ENCODE peak calls at places on chromosome 3, in four cellular contexts. S, F, L and R are unnamed samples.

GRCh38 chr3:23075478-23075877 is 127.6 kb upstream of the UBE2E2 start:
- DNase-seq in L (no peak), S (no peak), F (no peak), R (no peak)

GRCh38 chr3:127953092-127953491 is 38.1 kb downstream of the KBTBD12 start:
- DNase-seq in L (no peak), F (no peak), S (no peak), R (no peak)

GRCh38 chr3:107938128-107938527 is 152.7 kb downstream of the CD47 start:
- DNase-seq in L (peak), F (no peak), S (peak), R (no peak)

GRCh38 chr3:121430816-121431215 is 115.0 kb downstream of the POLQ start:
- DNase-seq in L (no peak), F (no peak), S (no peak), R (no peak)

GRCh38 chr3:122219242-122219872 is 35.9 kb downstream of the CASR start:
- DNase-seq in L (no peak), S (no peak), F (no peak), R (no peak)

GRCh38 chr3:14274999-14275961 is 96.7 kb downstream of the LSM3 start:
- DNase-seq in F (no peak), S (peak), L (peak), R (no peak)

GRCh38 chr3:57298041-57298440 is 5.6 kb upstream of the ASB14 start:
- DNase-seq in S (peak), F (no peak), L (no peak), R (no peak)

GRCh38 chr3:151318313-151318712 is 1.7 kb upstream of the GPR87 start:
- DNase-seq in S (no peak), L (no peak), F (no peak), R (no peak)

GRCh38 chr3:126100688-126101301 is 16.9 kb upstream of the SLC41A3 start:
- DNase-seq in F (no peak), S (peak), L (no peak), R (peak)

GRCh38 chr3:52237659-52238172 is 1.2 kb downstream of the TWF2 start:
- DNase-seq in S (no peak), L (no peak), F (no peak), R (no peak)

GRCh38 chr3:88061749-88062148 is 2.7 kb downstream of the ZNF654 start:
- DNase-seq in L (no peak), S (no peak), F (no peak), R (no peak)

GRCh38 chr3:15556512-15556911 is 35.0 kb upstream of the COLQ start:
- DNase-seq in F (no peak), S (peak), L (no peak), R (peak)

GRCh38 chr3:156781310-156782230 is 44.6 kb upstream of the LEKR1 start:
- DNase-seq in S (no peak), L (no peak), F (no peak), R (no peak)

GRCh38 chr3:194489736-194490612 is 3.2 kb upstream of the ATP13A3 start:
- DNase-seq in L (no peak), S (peak), F (no peak), R (peak)

GRCh38 chr3:57958642-57959406 is 49.4 kb upstream of the FLNB start:
- DNase-seq in L (no peak), F (no peak), S (no peak), R (peak)

GRCh38 chr3:11794927-11795326 is 51.8 kb downstream of the TAMM41 start:
- DNase-seq in L (no peak), F (no peak), S (no peak), R (no peak)

GRCh38 chr3:111725706-111726105 is 130.6 kb upstream of the ZBED2 start:
- DNase-seq in F (no peak), S (no peak), L (no peak), R (no peak)

GRCh38 chr3:71128951-71129350 is 454.6 kb downstream of the FOXP1 start:
- DNase-seq in S (no peak), L (no peak), F (no peak), R (no peak)

GRCh38 chr3:72782521-72782920 is 65.7 kb downstream of the SHQ1 start:
- DNase-seq in L (peak), F (no peak), S (no peak), R (no peak)

GRCh38 chr3:136989781-136990524 is 32.2 kb downstream of the IL20RB start:
- DNase-seq in F (no peak), L (no peak), S (no peak), R (no peak)

GRCh38 chr3:50418845-50419244 is 59.5 kb upstream of the TMEM115 start:
- DNase-seq in F (no peak), S (no peak), L (peak), R (no peak)

GRCh38 chr3:108489776-108490175 is 20.6 kb downstream of the MYH15 start:
- DNase-seq in L (peak), S (peak), F (no peak), R (peak)

GRCh38 chr3:50245831-50246516 is 10.0 kb downstream of the GNAI2 start:
- DNase-seq in S (peak), L (peak), F (no peak), R (peak)

GRCh38 chr3:70861234-70861633 is 548.8 kb upstream of the MDFIC2 start:
- DNase-seq in F (peak), S (no peak), L (no peak), R (no peak)

GRCh38 chr3:10577521-10577920 is 72.1 kb upstream of the ATP2B2 start:
- DNase-seq in S (no peak), F (no peak), L (no peak), R (no peak)

GRCh38 chr3:196108075-196108743 is 26.3 kb upstream of the TFRC start:
- DNase-seq in S (no peak), F (no peak), L (no peak), R (no peak)

GRCh38 chr3:186998937-186999368 is 68.6 kb downstream of the ST6GAL1 start:
- DNase-seq in S (no peak), F (no peak), L (no peak), R (no peak)

GRCh38 chr3:181317521-181317920 is 328.0 kb upstream of the DNAJC19 start:
- DNase-seq in L (peak), F (no peak), S (no peak), R (no peak)

GRCh38 chr3:115233021-115233420 is 85.9 kb upstream of the ZBTB20 start:
- DNase-seq in L (no peak), F (no peak), S (no peak), R (no peak)

GRCh38 chr3:182967218-182968204 is 12.8 kb downstream of the DCUN1D1 start:
- DNase-seq in F (no peak), S (peak), L (no peak), R (peak)

GRCh38 chr3:172329070-172329469 is 119.2 kb downstream of the GHSR start:
- DNase-seq in S (no peak), L (no peak), F (no peak), R (no peak)

GRCh38 chr3:154098396-154098795 is 22.8 kb upstream of the ARHGEF26 start:
- DNase-seq in L (no peak), F (no peak), S (no peak), R (no peak)

DNA sequence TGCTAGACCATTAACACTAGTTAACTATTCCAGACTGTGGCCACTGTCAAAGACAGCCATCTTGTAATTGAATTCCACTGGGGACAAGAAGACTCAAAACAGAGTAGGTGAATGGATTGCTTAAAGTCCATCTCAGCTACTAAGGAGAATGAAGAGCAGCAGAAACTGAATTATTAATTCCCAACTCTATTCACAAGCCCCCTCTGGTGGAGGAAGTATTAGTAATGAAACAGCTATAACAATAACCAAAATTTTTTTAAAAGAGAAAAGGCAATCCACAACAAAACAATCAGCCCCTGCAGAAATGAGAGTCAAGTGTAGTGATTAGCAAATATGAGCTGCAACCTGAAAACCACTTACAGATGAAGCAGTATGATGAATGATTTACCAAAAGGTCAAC is 302.8 kb downstream of the FHIT start:
- DNase-seq in F (no peak), L (no peak), S (no peak), R (no peak)
- TF ChIP-seq CTCF in F (peak), L (no peak), S (no peak), R (no peak)

DNA sequence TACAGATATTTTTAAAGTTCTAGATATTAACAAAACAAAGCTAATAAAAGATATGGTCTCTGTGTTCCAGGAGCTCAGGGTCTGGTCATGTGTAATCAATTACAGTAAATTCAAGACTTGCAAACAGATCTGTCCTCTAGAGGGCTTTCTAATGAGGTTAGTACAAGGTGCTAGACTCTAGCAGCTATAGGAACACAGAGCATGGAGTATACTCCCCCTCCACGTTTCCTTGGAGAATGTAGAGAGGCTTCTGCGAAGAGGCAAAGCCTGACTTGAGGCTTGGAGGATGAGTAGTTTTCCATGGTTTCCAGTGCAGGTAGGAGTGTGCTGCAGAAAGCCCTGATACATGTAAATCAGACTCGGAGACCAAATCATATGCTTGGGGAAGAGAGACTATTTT is 32.7 kb upstream of the DLG1 start:
- DNase-seq in F (no peak), S (peak), L (peak), R (no peak)
- TF ChIP-seq CTCF in F (peak), S (no peak), L (peak), R (no peak)

GRCh38 chr3:49108346-49108745 is 3.8 kb upstream of the QARS1 start:
- DNase-seq in F (no peak), S (no peak), L (no peak), R (no peak)

GRCh38 chr3:49100046-49100615 is 4.4 kb downstream of the QARS1 start:
- DNase-seq in S (no peak), F (no peak), L (no peak), R (no peak)

GRCh38 chr3:49098910-49099630 is 5.2 kb upstream of the QRICH1 start:
- DNase-seq in F (no peak), L (no peak), S (no peak), R (no peak)

GRCh38 chr3:49104427-49105291 is at the start of gene QARS1:
- DNase-seq in S (peak), F (peak), L (peak), R (peak)

GRCh38 chr3:49104052-49104426 is 518 bp downstream of the QARS1 start:
- DNase-seq in F (no peak), S (no peak), L (no peak), R (no peak)
- TF ChIP-seq CTCF in F (no peak), S (no peak), L (no peak), R (no peak)

DNA sequence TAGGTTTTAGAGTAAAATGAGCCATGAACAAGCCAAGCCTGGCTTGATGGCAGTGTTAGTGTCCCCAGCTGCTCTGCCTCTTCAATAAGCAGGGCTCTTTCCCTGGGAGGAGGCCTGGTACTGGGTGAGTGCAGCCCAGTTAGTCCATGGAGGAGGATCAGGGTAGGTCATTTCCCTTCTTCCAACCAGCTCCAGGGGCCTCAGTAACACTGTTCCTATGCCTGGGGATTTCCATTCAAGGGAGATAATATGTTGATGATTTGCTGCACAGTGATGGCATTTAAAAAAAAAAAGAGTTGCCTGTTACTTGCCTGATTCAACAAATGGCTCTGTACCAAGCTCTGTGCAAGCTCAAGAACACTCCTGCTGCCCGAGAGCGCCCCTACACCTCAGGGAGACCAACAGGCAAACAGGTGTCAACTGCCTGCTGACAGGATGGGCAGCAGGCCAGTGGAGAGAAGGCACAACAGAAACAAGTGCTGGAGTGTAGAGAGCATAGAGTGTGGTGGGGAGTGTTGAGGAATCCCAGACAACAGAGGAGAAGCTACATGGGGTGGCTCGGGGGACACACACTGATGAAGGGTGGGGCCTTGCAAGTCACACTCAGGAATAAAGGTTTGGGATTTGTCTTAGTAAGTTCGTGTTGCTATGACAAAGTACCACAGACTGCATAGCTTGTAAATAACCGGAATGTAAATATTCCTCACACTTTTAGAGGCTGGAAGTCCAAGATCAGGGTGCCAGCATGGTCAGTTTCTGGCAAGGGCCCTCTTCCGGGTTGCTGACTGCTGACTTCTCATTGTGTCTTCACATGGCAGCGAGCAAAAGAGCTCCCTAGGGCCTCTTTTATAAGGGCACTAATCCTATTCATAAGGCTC is 78.6 kb upstream of the PXYLP1 start:
- DNase-seq in S (no peak), F (no peak), L (no peak), R (no peak)
- TF ChIP-seq CTCF in S (no peak), F (no peak), L (no peak), R (no peak)